ENCODE peak calls at places on chromosomes 11 and 22, in six cellular contexts. One of them, this sample, is unnamed.

GRCh38 chr22:34344702-34345101 is 424.4 kb upstream of the LARGE1 start:
- DNase-seq in sciatic nerve: no peak
- DNase-seq in ovary: no peak
- DNase-seq in activated CD4-positive, alpha-beta T cell treated with anti-CD3 and anti-CD28 coated beads for 24 hours: no peak
- DNase-seq in AG09309: no peak
- DNase-seq in activated CD8-positive, alpha-beta memory T cell treated with anti-CD3 and anti-CD28 coated beads, Interleukin-2, amount 50 U/mL, for 48 hours: no peak
- DNase-seq in this sample: no peak

GRCh38 chr22:29260601-29261315 is 7.0 kb downstream of the RHBDD3 start:
- DNase-seq in sciatic nerve: no peak
- DNase-seq in ovary: peak
- DNase-seq in activated CD4-positive, alpha-beta T cell treated with anti-CD3 and anti-CD28 coated beads for 24 hours: no peak
- DNase-seq in AG09309: no peak
- DNase-seq in activated CD8-positive, alpha-beta memory T cell treated with anti-CD3 and anti-CD28 coated beads, Interleukin-2, amount 50 U/mL, for 48 hours: no peak
- DNase-seq in this sample: no peak

GRCh38 chr11:9200471-9200870 is 64.7 kb downstream of the DENND5A start:
- DNase-seq in sciatic nerve: no peak
- DNase-seq in ovary: no peak
- DNase-seq in activated CD4-positive, alpha-beta T cell treated with anti-CD3 and anti-CD28 coated beads for 24 hours: no peak
- DNase-seq in AG09309: no peak
- DNase-seq in activated CD8-positive, alpha-beta memory T cell treated with anti-CD3 and anti-CD28 coated beads, Interleukin-2, amount 50 U/mL, for 48 hours: no peak
- DNase-seq in this sample: no peak

GRCh38 chr11:72618801-72619200 is 55.4 kb downstream of the PDE2A start:
- DNase-seq in sciatic nerve: no peak
- DNase-seq in ovary: peak
- DNase-seq in activated CD4-positive, alpha-beta T cell treated with anti-CD3 and anti-CD28 coated beads for 24 hours: no peak
- DNase-seq in AG09309: no peak
- DNase-seq in activated CD8-positive, alpha-beta memory T cell treated with anti-CD3 and anti-CD28 coated beads, Interleukin-2, amount 50 U/mL, for 48 hours: no peak
- DNase-seq in this sample: no peak

GRCh38 chr11:62556872-62557631 is 10.4 kb upstream of the AHNAK start:
- DNase-seq in sciatic nerve: no peak
- DNase-seq in ovary: no peak
- DNase-seq in activated CD4-positive, alpha-beta T cell treated with anti-CD3 and anti-CD28 coated beads for 24 hours: no peak
- DNase-seq in AG09309: no peak
- DNase-seq in activated CD8-positive, alpha-beta memory T cell treated with anti-CD3 and anti-CD28 coated beads, Interleukin-2, amount 50 U/mL, for 48 hours: peak
- DNase-seq in this sample: no peak

GRCh38 chr11:9663699-9664275 is at the start of gene SWAP70:
- DNase-seq in sciatic nerve: peak
- DNase-seq in ovary: peak
- DNase-seq in activated CD4-positive, alpha-beta T cell treated with anti-CD3 and anti-CD28 coated beads for 24 hours: peak
- DNase-seq in AG09309: peak
- DNase-seq in activated CD8-positive, alpha-beta memory T cell treated with anti-CD3 and anti-CD28 coated beads, Interleukin-2, amount 50 U/mL, for 48 hours: peak
- DNase-seq in this sample: peak

GRCh38 chr11:64743591-64744543 is at the start of gene RASGRP2:
- DNase-seq in sciatic nerve: peak
- DNase-seq in ovary: peak
- DNase-seq in activated CD4-positive, alpha-beta T cell treated with anti-CD3 and anti-CD28 coated beads for 24 hours: peak
- DNase-seq in AG09309: no peak
- DNase-seq in activated CD8-positive, alpha-beta memory T cell treated with anti-CD3 and anti-CD28 coated beads, Interleukin-2, amount 50 U/mL, for 48 hours: peak
- DNase-seq in this sample: no peak

GRCh38 chr11:119417726-119418540 is 5.0 kb downstream of the THY1 start:
- DNase-seq in sciatic nerve: no peak
- DNase-seq in ovary: no peak
- DNase-seq in activated CD4-positive, alpha-beta T cell treated with anti-CD3 and anti-CD28 coated beads for 24 hours: no peak
- DNase-seq in AG09309: peak
- DNase-seq in activated CD8-positive, alpha-beta memory T cell treated with anti-CD3 and anti-CD28 coated beads, Interleukin-2, amount 50 U/mL, for 48 hours: no peak
- DNase-seq in this sample: no peak

GRCh38 chr22:46007848-46008261 is 30.9 kb upstream of the WNT7B start:
- DNase-seq in sciatic nerve: peak
- DNase-seq in ovary: peak
- DNase-seq in activated CD4-positive, alpha-beta T cell treated with anti-CD3 and anti-CD28 coated beads for 24 hours: no peak
- DNase-seq in AG09309: peak
- DNase-seq in activated CD8-positive, alpha-beta memory T cell treated with anti-CD3 and anti-CD28 coated beads, Interleukin-2, amount 50 U/mL, for 48 hours: no peak
- DNase-seq in this sample: no peak

GRCh38 chr11:9535189-9535781 is 38.2 kb upstream of the WEE1 start:
- DNase-seq in sciatic nerve: peak
- DNase-seq in ovary: peak
- DNase-seq in activated CD4-positive, alpha-beta T cell treated with anti-CD3 and anti-CD28 coated beads for 24 hours: peak
- DNase-seq in AG09309: peak
- DNase-seq in activated CD8-positive, alpha-beta memory T cell treated with anti-CD3 and anti-CD28 coated beads, Interleukin-2, amount 50 U/mL, for 48 hours: peak
- DNase-seq in this sample: peak

GRCh38 chr22:32307055-32307454 is 50.6 kb upstream of the RFPL3 start:
- DNase-seq in sciatic nerve: no peak
- DNase-seq in ovary: no peak
- DNase-seq in activated CD4-positive, alpha-beta T cell treated with anti-CD3 and anti-CD28 coated beads for 24 hours: no peak
- DNase-seq in AG09309: no peak
- DNase-seq in activated CD8-positive, alpha-beta memory T cell treated with anti-CD3 and anti-CD28 coated beads, Interleukin-2, amount 50 U/mL, for 48 hours: no peak
- DNase-seq in this sample: no peak

GRCh38 chr11:61793084-61793828 is 545 bp downstream of the FEN1 start:
- DNase-seq in sciatic nerve: no peak
- DNase-seq in ovary: no peak
- DNase-seq in activated CD4-positive, alpha-beta T cell treated with anti-CD3 and anti-CD28 coated beads for 24 hours: no peak
- DNase-seq in AG09309: no peak
- DNase-seq in activated CD8-positive, alpha-beta memory T cell treated with anti-CD3 and anti-CD28 coated beads, Interleukin-2, amount 50 U/mL, for 48 hours: peak
- DNase-seq in this sample: no peak

GRCh38 chr11:118841469-118842222 is 42.0 kb upstream of the CXCR5 start:
- DNase-seq in sciatic nerve: no peak
- DNase-seq in ovary: no peak
- DNase-seq in activated CD4-positive, alpha-beta T cell treated with anti-CD3 and anti-CD28 coated beads for 24 hours: peak
- DNase-seq in AG09309: no peak
- DNase-seq in activated CD8-positive, alpha-beta memory T cell treated with anti-CD3 and anti-CD28 coated beads, Interleukin-2, amount 50 U/mL, for 48 hours: peak
- DNase-seq in this sample: no peak

GRCh38 chr11:121655481-121656332 is 202.9 kb upstream of the SORL1-AS1 start:
- DNase-seq in sciatic nerve: peak
- DNase-seq in ovary: peak
- DNase-seq in activated CD4-positive, alpha-beta T cell treated with anti-CD3 and anti-CD28 coated beads for 24 hours: peak
- DNase-seq in AG09309: peak
- DNase-seq in activated CD8-positive, alpha-beta memory T cell treated with anti-CD3 and anti-CD28 coated beads, Interleukin-2, amount 50 U/mL, for 48 hours: peak
- DNase-seq in this sample: peak

GRCh38 chr22:19514831-19515565 is 9.2 kb downstream of the CLDN5 start:
- DNase-seq in sciatic nerve: no peak
- DNase-seq in ovary: no peak
- DNase-seq in activated CD4-positive, alpha-beta T cell treated with anti-CD3 and anti-CD28 coated beads for 24 hours: no peak
- DNase-seq in AG09309: no peak
- DNase-seq in activated CD8-positive, alpha-beta memory T cell treated with anti-CD3 and anti-CD28 coated beads, Interleukin-2, amount 50 U/mL, for 48 hours: no peak
- DNase-seq in this sample: no peak

GRCh38 chr11:46513934-46514342 is 79.9 kb downstream of the AMBRA1 start:
- DNase-seq in sciatic nerve: peak
- DNase-seq in ovary: peak
- DNase-seq in activated CD4-positive, alpha-beta T cell treated with anti-CD3 and anti-CD28 coated beads for 24 hours: no peak
- DNase-seq in AG09309: no peak
- DNase-seq in activated CD8-positive, alpha-beta memory T cell treated with anti-CD3 and anti-CD28 coated beads, Interleukin-2, amount 50 U/mL, for 48 hours: no peak
- DNase-seq in this sample: no peak

GRCh38 chr11:45638051-45638450 is 27.4 kb downstream of the CHST1 start:
- DNase-seq in sciatic nerve: no peak
- DNase-seq in ovary: no peak
- DNase-seq in activated CD4-positive, alpha-beta T cell treated with anti-CD3 and anti-CD28 coated beads for 24 hours: no peak
- DNase-seq in AG09309: no peak
- DNase-seq in activated CD8-positive, alpha-beta memory T cell treated with anti-CD3 and anti-CD28 coated beads, Interleukin-2, amount 50 U/mL, for 48 hours: no peak
- DNase-seq in this sample: no peak

GRCh38 chr22:49959782-49960158 is 802 bp upstream of the PIM3 start:
- DNase-seq in sciatic nerve: no peak
- DNase-seq in ovary: peak
- DNase-seq in activated CD4-positive, alpha-beta T cell treated with anti-CD3 and anti-CD28 coated beads for 24 hours: no peak
- DNase-seq in AG09309: no peak
- DNase-seq in activated CD8-positive, alpha-beta memory T cell treated with anti-CD3 and anti-CD28 coated beads, Interleukin-2, amount 50 U/mL, for 48 hours: peak
- DNase-seq in this sample: no peak

GRCh38 chr11:34633990-34634725 is 13.3 kb downstream of the EHF start:
- DNase-seq in sciatic nerve: no peak
- DNase-seq in ovary: no peak
- DNase-seq in activated CD4-positive, alpha-beta T cell treated with anti-CD3 and anti-CD28 coated beads for 24 hours: no peak
- DNase-seq in AG09309: peak
- DNase-seq in activated CD8-positive, alpha-beta memory T cell treated with anti-CD3 and anti-CD28 coated beads, Interleukin-2, amount 50 U/mL, for 48 hours: no peak
- DNase-seq in this sample: no peak

GRCh38 chr11:16780698-16781550 is 42.5 kb downstream of the C11orf58 start:
- DNase-seq in sciatic nerve: peak
- DNase-seq in ovary: no peak
- DNase-seq in activated CD4-positive, alpha-beta T cell treated with anti-CD3 and anti-CD28 coated beads for 24 hours: no peak
- DNase-seq in AG09309: no peak
- DNase-seq in activated CD8-positive, alpha-beta memory T cell treated with anti-CD3 and anti-CD28 coated beads, Interleukin-2, amount 50 U/mL, for 48 hours: no peak
- DNase-seq in this sample: no peak

GRCh38 chr11:124943242-124943641 is 7.4 kb upstream of the HEPACAM start:
- DNase-seq in sciatic nerve: no peak
- DNase-seq in ovary: no peak
- DNase-seq in activated CD4-positive, alpha-beta T cell treated with anti-CD3 and anti-CD28 coated beads for 24 hours: no peak
- DNase-seq in AG09309: no peak
- DNase-seq in activated CD8-positive, alpha-beta memory T cell treated with anti-CD3 and anti-CD28 coated beads, Interleukin-2, amount 50 U/mL, for 48 hours: no peak
- DNase-seq in this sample: no peak

GRCh38 chr11:35919244-35919643 is 24.6 kb upstream of the LDLRAD3 start:
- DNase-seq in sciatic nerve: no peak
- DNase-seq in ovary: no peak
- DNase-seq in activated CD4-positive, alpha-beta T cell treated with anti-CD3 and anti-CD28 coated beads for 24 hours: no peak
- DNase-seq in AG09309: no peak
- DNase-seq in activated CD8-positive, alpha-beta memory T cell treated with anti-CD3 and anti-CD28 coated beads, Interleukin-2, amount 50 U/mL, for 48 hours: no peak
- DNase-seq in this sample: no peak

GRCh38 chr11:100735949-100736675 is 49.0 kb downstream of the ARHGAP42 start:
- DNase-seq in sciatic nerve: no peak
- DNase-seq in ovary: no peak
- DNase-seq in activated CD4-positive, alpha-beta T cell treated with anti-CD3 and anti-CD28 coated beads for 24 hours: no peak
- DNase-seq in AG09309: peak
- DNase-seq in activated CD8-positive, alpha-beta memory T cell treated with anti-CD3 and anti-CD28 coated beads, Interleukin-2, amount 50 U/mL, for 48 hours: no peak
- DNase-seq in this sample: no peak

GRCh38 chr11:122207505-122207904 is 91.5 kb upstream of the BLID start:
- DNase-seq in sciatic nerve: peak
- DNase-seq in ovary: peak
- DNase-seq in activated CD4-positive, alpha-beta T cell treated with anti-CD3 and anti-CD28 coated beads for 24 hours: no peak
- DNase-seq in AG09309: no peak
- DNase-seq in activated CD8-positive, alpha-beta memory T cell treated with anti-CD3 and anti-CD28 coated beads, Interleukin-2, amount 50 U/mL, for 48 hours: no peak
- DNase-seq in this sample: no peak

GRCh38 chr11:117928818-117929567 is at the start of gene TMPRSS13:
- DNase-seq in sciatic nerve: no peak
- DNase-seq in ovary: no peak
- DNase-seq in activated CD4-positive, alpha-beta T cell treated with anti-CD3 and anti-CD28 coated beads for 24 hours: no peak
- DNase-seq in AG09309: no peak
- DNase-seq in activated CD8-positive, alpha-beta memory T cell treated with anti-CD3 and anti-CD28 coated beads, Interleukin-2, amount 50 U/mL, for 48 hours: no peak
- DNase-seq in this sample: no peak

GRCh38 chr22:39277135-39277607 is 32.4 kb upstream of the PDGFB start:
- DNase-seq in sciatic nerve: no peak
- DNase-seq in ovary: no peak
- DNase-seq in activated CD4-positive, alpha-beta T cell treated with anti-CD3 and anti-CD28 coated beads for 24 hours: no peak
- DNase-seq in AG09309: peak
- DNase-seq in activated CD8-positive, alpha-beta memory T cell treated with anti-CD3 and anti-CD28 coated beads, Interleukin-2, amount 50 U/mL, for 48 hours: no peak
- DNase-seq in this sample: no peak

GRCh38 chr11:77065878-77066228 is 918 bp upstream of the CAPN5 start:
- DNase-seq in sciatic nerve: peak
- DNase-seq in ovary: peak
- DNase-seq in activated CD4-positive, alpha-beta T cell treated with anti-CD3 and anti-CD28 coated beads for 24 hours: no peak
- DNase-seq in AG09309: no peak
- DNase-seq in activated CD8-positive, alpha-beta memory T cell treated with anti-CD3 and anti-CD28 coated beads, Interleukin-2, amount 50 U/mL, for 48 hours: no peak
- DNase-seq in this sample: no peak

GRCh38 chr11:99884750-99885149 is 802.3 kb upstream of the ARHGAP42 start:
- DNase-seq in sciatic nerve: no peak
- DNase-seq in ovary: no peak
- DNase-seq in activated CD4-positive, alpha-beta T cell treated with anti-CD3 and anti-CD28 coated beads for 24 hours: no peak
- DNase-seq in AG09309: no peak
- DNase-seq in activated CD8-positive, alpha-beta memory T cell treated with anti-CD3 and anti-CD28 coated beads, Interleukin-2, amount 50 U/mL, for 48 hours: no peak
- DNase-seq in this sample: no peak

GRCh38 chr11:102325088-102325487 is 7.8 kb downstream of the BIRC3 start:
- DNase-seq in sciatic nerve: no peak
- DNase-seq in ovary: no peak
- DNase-seq in activated CD4-positive, alpha-beta T cell treated with anti-CD3 and anti-CD28 coated beads for 24 hours: no peak
- DNase-seq in AG09309: no peak
- DNase-seq in activated CD8-positive, alpha-beta memory T cell treated with anti-CD3 and anti-CD28 coated beads, Interleukin-2, amount 50 U/mL, for 48 hours: no peak
- DNase-seq in this sample: no peak

GRCh38 chr22:38828191-38828590 is 15.6 kb downstream of the NPTXR start:
- DNase-seq in sciatic nerve: no peak
- DNase-seq in ovary: no peak
- DNase-seq in activated CD4-positive, alpha-beta T cell treated with anti-CD3 and anti-CD28 coated beads for 24 hours: no peak
- DNase-seq in AG09309: no peak
- DNase-seq in activated CD8-positive, alpha-beta memory T cell treated with anti-CD3 and anti-CD28 coated beads, Interleukin-2, amount 50 U/mL, for 48 hours: no peak
- DNase-seq in this sample: no peak

GRCh38 chr11:104700609-104701008 is 197.7 kb downstream of the CASP12 start:
- DNase-seq in sciatic nerve: no peak
- DNase-seq in ovary: no peak
- DNase-seq in activated CD4-positive, alpha-beta T cell treated with anti-CD3 and anti-CD28 coated beads for 24 hours: no peak
- DNase-seq in AG09309: no peak
- DNase-seq in activated CD8-positive, alpha-beta memory T cell treated with anti-CD3 and anti-CD28 coated beads, Interleukin-2, amount 50 U/mL, for 48 hours: no peak
- DNase-seq in this sample: no peak